ENCODE peak calls at places on chromosomes 3 and 15, in ten cellular contexts. One of them, this sample, is unnamed.

GRCh38 chr3:110164632-110165240 is 827.4 kb upstream of the DPPA4 start:
- DNase-seq in A549: no peak
- DNase-seq in cardiac muscle cell: no peak
- DNase-seq in kidney glomerular epithelial cell: no peak
- DNase-seq in effector memory CD4-positive, alpha-beta T cell: no peak
- DNase-seq in NCI-H748 treated with DMSO at 0.1 percent for 48 hours: no peak
- DNase-seq in HFFc6: no peak
- DNase-seq in WTC11: no peak
- DNase-seq in pancreas: no peak
- DNase-seq in mesothelial cell of epicardium: no peak
- DNase-seq in this sample: no peak

GRCh38 chr3:38992117-38992779 is 59.5 kb downstream of the SCN11A start:
- DNase-seq in A549: peak; percentile 42
- DNase-seq in cardiac muscle cell: no peak
- DNase-seq in kidney glomerular epithelial cell: peak; percentile 79
- DNase-seq in effector memory CD4-positive, alpha-beta T cell: no peak
- DNase-seq in NCI-H748 treated with DMSO at 0.1 percent for 48 hours: no peak
- DNase-seq in HFFc6: peak; percentile 83
- DNase-seq in WTC11: no peak
- DNase-seq in pancreas: no peak
- DNase-seq in mesothelial cell of epicardium: no peak
- DNase-seq in this sample: no peak

GRCh38 chr15:28123408-28124023 is 24.4 kb upstream of the OCA2 start:
- DNase-seq in A549: peak; percentile 83
- DNase-seq in cardiac muscle cell: peak; percentile 88
- DNase-seq in kidney glomerular epithelial cell: peak; percentile 75
- DNase-seq in effector memory CD4-positive, alpha-beta T cell: no peak
- DNase-seq in NCI-H748 treated with DMSO at 0.1 percent for 48 hours: peak; percentile 20
- DNase-seq in HFFc6: peak; percentile 74
- DNase-seq in WTC11: peak; percentile 84
- DNase-seq in pancreas: peak; percentile 79
- DNase-seq in mesothelial cell of epicardium: no peak
- DNase-seq in this sample: peak; percentile 26

GRCh38 chr3:44065311-44065710 is 176.4 kb upstream of the TOPAZ1 start:
- DNase-seq in A549: no peak
- DNase-seq in cardiac muscle cell: peak; percentile 86
- DNase-seq in kidney glomerular epithelial cell: peak; percentile 77
- DNase-seq in effector memory CD4-positive, alpha-beta T cell: no peak
- DNase-seq in NCI-H748 treated with DMSO at 0.1 percent for 48 hours: no peak
- DNase-seq in HFFc6: no peak
- DNase-seq in WTC11: no peak
- DNase-seq in pancreas: peak; percentile 55
- DNase-seq in mesothelial cell of epicardium: no peak
- DNase-seq in this sample: no peak

GRCh38 chr3:196778755-196779154 is 39.1 kb downstream of the PAK2 start:
- DNase-seq in A549: no peak
- DNase-seq in cardiac muscle cell: no peak
- DNase-seq in kidney glomerular epithelial cell: peak; percentile 44
- DNase-seq in effector memory CD4-positive, alpha-beta T cell: no peak
- DNase-seq in NCI-H748 treated with DMSO at 0.1 percent for 48 hours: no peak
- DNase-seq in HFFc6: peak; percentile 87
- DNase-seq in WTC11: no peak
- DNase-seq in pancreas: no peak
- DNase-seq in mesothelial cell of epicardium: no peak
- DNase-seq in this sample: no peak

GRCh38 chr3:160602259-160602658 is 36.9 kb upstream of the KPNA4 start:
- DNase-seq in A549: no peak
- DNase-seq in cardiac muscle cell: no peak
- DNase-seq in kidney glomerular epithelial cell: no peak
- DNase-seq in effector memory CD4-positive, alpha-beta T cell: no peak
- DNase-seq in NCI-H748 treated with DMSO at 0.1 percent for 48 hours: no peak
- DNase-seq in HFFc6: no peak
- DNase-seq in WTC11: no peak
- DNase-seq in pancreas: no peak
- DNase-seq in mesothelial cell of epicardium: no peak
- DNase-seq in this sample: no peak

GRCh38 chr3:124846189-124846588 is 41.0 kb downstream of the ITGB5 start:
- DNase-seq in A549: no peak
- DNase-seq in cardiac muscle cell: no peak
- DNase-seq in kidney glomerular epithelial cell: no peak
- DNase-seq in effector memory CD4-positive, alpha-beta T cell: no peak
- DNase-seq in NCI-H748 treated with DMSO at 0.1 percent for 48 hours: no peak
- DNase-seq in HFFc6: peak; percentile 59
- DNase-seq in WTC11: no peak
- DNase-seq in pancreas: no peak
- DNase-seq in mesothelial cell of epicardium: no peak
- DNase-seq in this sample: no peak

GRCh38 chr3:138282836-138283235 is 46.8 kb downstream of the NME9 start:
- DNase-seq in A549: no peak
- DNase-seq in cardiac muscle cell: no peak
- DNase-seq in kidney glomerular epithelial cell: no peak
- DNase-seq in effector memory CD4-positive, alpha-beta T cell: no peak
- DNase-seq in NCI-H748 treated with DMSO at 0.1 percent for 48 hours: no peak
- DNase-seq in HFFc6: no peak
- DNase-seq in WTC11: no peak
- DNase-seq in pancreas: no peak
- DNase-seq in mesothelial cell of epicardium: no peak
- DNase-seq in this sample: no peak

GRCh38 chr3:71117572-71118247 is 465.8 kb downstream of the FOXP1 start:
- DNase-seq in A549: no peak
- DNase-seq in cardiac muscle cell: no peak
- DNase-seq in kidney glomerular epithelial cell: peak; percentile 46
- DNase-seq in effector memory CD4-positive, alpha-beta T cell: no peak
- DNase-seq in NCI-H748 treated with DMSO at 0.1 percent for 48 hours: peak; percentile 65
- DNase-seq in HFFc6: no peak
- DNase-seq in WTC11: no peak
- DNase-seq in pancreas: no peak
- DNase-seq in mesothelial cell of epicardium: no peak
- DNase-seq in this sample: no peak

GRCh38 chr3:109071349-109072142 is 46.4 kb downstream of the MORC1 start:
- DNase-seq in A549: no peak
- DNase-seq in cardiac muscle cell: peak; percentile 49
- DNase-seq in kidney glomerular epithelial cell: no peak
- DNase-seq in effector memory CD4-positive, alpha-beta T cell: no peak
- DNase-seq in NCI-H748 treated with DMSO at 0.1 percent for 48 hours: no peak
- DNase-seq in HFFc6: no peak
- DNase-seq in WTC11: no peak
- DNase-seq in pancreas: peak; percentile 20
- DNase-seq in mesothelial cell of epicardium: no peak
- DNase-seq in this sample: no peak

GRCh38 chr3:66297917-66298316 is 77.1 kb downstream of the SLC25A26 start:
- DNase-seq in A549: no peak
- DNase-seq in cardiac muscle cell: no peak
- DNase-seq in kidney glomerular epithelial cell: no peak
- DNase-seq in effector memory CD4-positive, alpha-beta T cell: no peak
- DNase-seq in NCI-H748 treated with DMSO at 0.1 percent for 48 hours: no peak
- DNase-seq in HFFc6: peak; percentile 25
- DNase-seq in WTC11: no peak
- DNase-seq in pancreas: no peak
- DNase-seq in mesothelial cell of epicardium: no peak
- DNase-seq in this sample: no peak

GRCh38 chr15:38474155-38474757 is 20.3 kb downstream of the FAM98B start:
- DNase-seq in A549: peak; percentile 16
- DNase-seq in cardiac muscle cell: peak; percentile 73
- DNase-seq in kidney glomerular epithelial cell: peak; percentile 69
- DNase-seq in effector memory CD4-positive, alpha-beta T cell: no peak
- DNase-seq in NCI-H748 treated with DMSO at 0.1 percent for 48 hours: peak; percentile 7
- DNase-seq in HFFc6: peak; percentile 72
- DNase-seq in WTC11: no peak
- DNase-seq in pancreas: no peak
- DNase-seq in mesothelial cell of epicardium: no peak
- DNase-seq in this sample: peak; percentile 18

This sample was measured in NCI-H774.